ENCODE peak calls at places on chromosomes 13 and 19, in four cellular contexts. S is IMR-90, F is K562, A is GM12878. W is an unnamed sample.

GRCh38 chr19:10363789-10364281 is 16.5 kb downstream of the TYK2 start:
- DNase-seq in F (no peak), A (no peak), S (no peak), W (no peak)

GRCh38 chr13:75861786-75862185 is 225.7 kb downstream of the LMO7 start:
- DNase-seq in S (peak), A (no peak), F (no peak), W (no peak)

GRCh38 chr13:67635754-67636153 is 405.6 kb upstream of the PCDH9 start:
- DNase-seq in F (no peak), A (no peak), S (peak), W (no peak)

GRCh38 chr19:41910992-41911888 is 17.0 kb downstream of the ERFL start:
- DNase-seq in S (no peak), F (no peak), A (no peak), W (no peak)

GRCh38 chr13:44058067-44058466 is 178.4 kb downstream of the LACC1 start:
- DNase-seq in S (no peak), A (no peak), F (no peak), W (no peak)

GRCh38 chr19:4712771-4713170 is 10.9 kb downstream of the DPP9 start:
- DNase-seq in A (no peak), F (no peak), S (no peak), W (no peak)

GRCh38 chr13:110379905-110380341 is 72.8 kb downstream of the COL4A2 start:
- DNase-seq in S (peak), F (no peak), A (no peak), W (peak)

GRCh38 chr19:708154-709141 is at the start of gene PALM:
- DNase-seq in F (peak), A (no peak), S (no peak), W (no peak)

GRCh38 chr13:51212808-51213728 is 9.1 kb upstream of the FAM124A start:
- DNase-seq in A (no peak), F (no peak), S (no peak), W (no peak)

GRCh38 chr19:49338691-49339363 is 3.6 kb downstream of the CD37 start:
- DNase-seq in S (no peak), A (no peak), F (peak), W (peak)

GRCh38 chr19:30314056-30314804 is 58.0 kb upstream of the ZNF536 start:
- DNase-seq in S (no peak), A (no peak), F (no peak), W (no peak)

GRCh38 chr13:77386880-77387606 is 60.1 kb upstream of the MYCBP2 start:
- DNase-seq in S (peak), A (no peak), F (no peak), W (peak)

GRCh38 chr13:41916173-41916954 is 44.5 kb downstream of the VWA8 start:
- DNase-seq in A (peak), F (peak), S (peak), W (no peak)

GRCh38 chr19:49520705-49521319 is 7.0 kb upstream of the RCN3 start:
- DNase-seq in A (no peak), S (no peak), F (no peak), W (no peak)

GRCh38 chr13:50914848-50915247 is 5.3 kb downstream of the RNASEH2B start:
- DNase-seq in A (no peak), F (no peak), S (peak), W (no peak)

GRCh38 chr13:113736258-113736731 is 22.7 kb upstream of the TMEM255B start:
- DNase-seq in A (no peak), S (no peak), F (no peak), W (no peak)

GRCh38 chr13:101140087-101140770 is 276.1 kb downstream of the NALCN start:
- DNase-seq in F (no peak), A (no peak), S (no peak), W (no peak)

GRCh38 chr19:56837892-56838679 is 2.4 kb downstream of the PEG3 start:
- DNase-seq in A (no peak), S (no peak), F (no peak), W (no peak)

GRCh38 chr13:114105351-114106225 is 26.8 kb downstream of the RASA3 start:
- DNase-seq in S (no peak), F (no peak), A (no peak), W (no peak)

GRCh38 chr19:55066107-55066709 is 3.3 kb upstream of the RDH13 start:
- DNase-seq in A (no peak), S (no peak), F (no peak), W (no peak)

GRCh38 chr13:102868366-102868936 is 22.6 kb downstream of the ERCC5 start:
- DNase-seq in A (no peak), S (peak), F (no peak), W (no peak)

GRCh38 chr13:32170841-32171240 is 139.3 kb downstream of the FRY start:
- DNase-seq in A (no peak), S (no peak), F (no peak), W (no peak)

GRCh38 chr13:95474992-95475391 is 77.5 kb upstream of the CLDN10 start:
- DNase-seq in F (no peak), A (no peak), S (no peak), W (no peak)

GRCh38 chr13:45156565-45157361 is 36.5 kb downstream of the GTF2F2 start:
- DNase-seq in A (no peak), S (peak), F (no peak), W (no peak)

GRCh38 chr13:97224544-97225324 is 2.6 kb downstream of the MBNL2 start:
- DNase-seq in A (no peak), S (peak), F (no peak), W (no peak)

GRCh38 chr19:32201661-32202060 is 143.7 kb upstream of the ZNF507 start:
- DNase-seq in F (no peak), A (no peak), S (no peak), W (no peak)

GRCh38 chr19:50330365-50331078 is 1.3 kb upstream of the KCNC3 start:
- DNase-seq in S (peak), F (peak), A (no peak), W (peak)

GRCh38 chr13:50783066-50783465 is 60.4 kb downstream of the DLEU7 start:
- DNase-seq in F (no peak), A (no peak), S (no peak), W (no peak)

GRCh38 chr13:26785845-26786630 is 25.5 kb upstream of the GPR12 start:
- DNase-seq in F (no peak), A (no peak), S (no peak), W (no peak)

GRCh38 chr13:101576452-101576851 is 124.0 kb downstream of the ITGBL1 start:
- DNase-seq in A (no peak), S (peak), F (no peak), W (peak)

GRCh38 chr19:35828694-35829301 is 16.2 kb upstream of the PRODH2 start:
- DNase-seq in F (peak), S (peak), A (no peak), W (peak)

GRCh38 chr13:37775871-37776270 is 93.7 kb downstream of the TRPC4 start:
- DNase-seq in A (no peak), S (peak), F (no peak), W (no peak)

GRCh38 chr13:38686635-38687245 is at the start of gene FREM2:
- DNase-seq in A (no peak), S (no peak), F (no peak), W (peak)

GRCh38 chr13:46550822-46551221 is 2.1 kb upstream of the LRCH1 start:
- DNase-seq in F (no peak), A (no peak), S (no peak), W (no peak)

GRCh38 chr19:29843180-29844051 is 31.6 kb downstream of the CCNE1 start:
- DNase-seq in F (no peak), A (no peak), S (no peak), W (no peak)

GRCh38 chr13:38879278-38879677 is 111.4 kb downstream of the STOML3 start:
- DNase-seq in S (no peak), F (no peak), A (no peak), W (no peak)

GRCh38 chr19:29326351-29326750 is 113.4 kb upstream of the UQCRFS1 start:
- DNase-seq in S (no peak), A (no peak), F (peak), W (no peak)

GRCh38 chr19:45008554-45008953 is 7.3 kb downstream of the RELB start:
- DNase-seq in F (no peak), S (no peak), A (no peak), W (no peak)

GRCh38 chr13:26179344-26179743 is 42.8 kb downstream of the RNF6 start:
- DNase-seq in S (no peak), A (no peak), F (no peak), W (no peak)

GRCh38 chr19:40829205-40829604 is 21.0 kb downstream of the CYP2A6 start:
- DNase-seq in F (no peak), S (no peak), A (no peak), W (no peak)

GRCh38 chr19:40831502-40832430 is 18.5 kb downstream of the CYP2A6 start:
- DNase-seq in A (no peak), F (no peak), S (peak), W (peak)

GRCh38 chr19:40822161-40822560 is 23.2 kb downstream of the EGLN2 start:
- DNase-seq in S (no peak), F (no peak), A (no peak), W (no peak)

DNA sequence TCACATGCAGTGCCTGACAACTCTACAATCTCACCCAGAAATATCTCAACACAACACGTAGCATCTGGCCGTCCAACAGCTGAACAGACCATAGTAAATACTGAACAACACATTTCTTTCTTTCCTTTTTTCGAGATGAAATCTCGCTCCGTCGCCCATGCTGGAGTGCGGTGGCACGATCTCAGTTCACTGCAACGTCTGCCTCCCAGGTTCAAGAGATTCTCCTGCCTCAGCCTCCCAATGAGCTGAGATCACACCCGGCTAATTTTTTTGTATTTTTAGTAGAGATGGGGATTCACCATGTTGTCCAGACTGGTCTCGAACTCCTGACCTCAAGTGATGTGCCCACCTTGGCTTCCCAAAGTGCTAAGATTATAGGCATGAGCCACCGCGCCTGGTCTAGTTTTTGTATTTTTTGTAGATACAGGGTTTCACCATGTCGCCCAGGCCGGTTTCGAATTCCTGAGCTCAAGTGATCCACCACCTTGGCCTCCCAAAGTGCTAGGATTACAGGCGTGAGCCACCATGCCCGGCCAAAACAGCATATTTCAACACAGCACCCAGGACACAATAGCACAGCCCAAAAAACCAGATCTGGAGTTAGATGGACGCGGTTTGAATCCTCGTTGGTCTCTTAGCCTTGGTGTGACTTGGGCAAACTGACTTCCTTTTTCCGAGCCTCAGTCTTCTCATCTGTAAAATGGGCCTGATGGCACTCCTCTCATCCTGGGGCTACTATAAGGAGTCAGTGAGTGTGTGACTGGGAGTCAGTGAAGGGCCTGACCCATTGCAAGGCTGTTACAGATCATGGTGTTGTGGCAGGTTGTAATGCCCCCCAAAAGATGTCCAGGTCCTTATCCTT is 22.6 kb downstream of the CYP2A6 start:
- DNase-seq in S (no peak), A (no peak), F (no peak), W (no peak)
- TF ChIP-seq ELK1 in S (no peak), A (no peak), F (no peak), W (no peak)

GRCh38 chr19:58555920-58556632 is 1.2 kb upstream of the CHMP2A start:
- DNase-seq in A (no peak), S (no peak), F (no peak), W (no peak)
- TF ChIP-seq ELK1 in A (no peak), S (no peak), F (no peak), W (no peak)

DNA sequence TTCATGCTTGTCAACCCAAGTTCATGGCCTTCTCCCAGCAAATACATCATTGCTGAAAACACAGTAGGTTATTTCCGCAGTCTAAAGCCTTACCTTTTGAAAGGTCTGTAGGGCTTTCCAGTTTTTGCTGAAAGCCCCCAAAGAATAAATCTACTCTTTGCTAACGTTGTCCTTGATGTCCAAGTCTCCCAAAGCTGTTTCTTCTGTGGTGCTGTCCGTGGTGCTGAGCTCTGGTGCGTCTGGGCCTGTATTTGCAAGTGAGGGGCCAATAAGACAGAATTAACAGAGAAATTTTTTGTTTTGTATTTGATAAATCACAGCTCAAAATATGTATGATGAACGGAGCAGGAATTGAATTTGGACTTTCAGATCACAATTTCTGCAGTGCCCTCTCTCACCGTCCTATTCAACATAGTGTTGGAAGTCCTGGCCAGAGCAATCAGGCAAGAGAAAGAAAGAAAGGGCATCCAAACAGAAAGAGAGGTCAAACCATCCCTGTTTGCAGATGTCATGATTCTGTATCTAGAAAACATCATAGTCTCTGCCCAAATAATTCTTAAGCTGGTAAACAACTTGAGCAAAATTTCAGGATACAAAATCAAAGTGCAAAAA is 9.8 kb upstream of the LGALS16 start:
- DNase-seq in F (no peak), S (peak), A (no peak), W (no peak)
- TF ChIP-seq ELK1 in F (no peak), S (no peak), A (no peak), W (no peak)

GRCh38 chr19:34676697-34677385 is at the start of gene SCGB2B2:
- DNase-seq in A (peak), F (no peak), S (no peak), W (no peak)
- TF ChIP-seq ELK1 in A (no peak), F (no peak), S (no peak), W (no peak)

GRCh38 chr19:15251010-15251748 is 18.9 kb upstream of the EPHX3 start:
- DNase-seq in S (peak), A (no peak), F (no peak), W (no peak)
- TF ChIP-seq ELK1 in S (no peak), A (no peak), F (no peak), W (no peak)

GRCh38 chr19:6167115-6167514 is 31.6 kb downstream of the ACSBG2 start:
- DNase-seq in S (no peak), F (no peak), A (no peak), W (no peak)

GRCh38 chr19:6161271-6161850 is 25.9 kb downstream of the ACSBG2 start:
- DNase-seq in F (peak), S (no peak), A (peak), W (peak)

DNA sequence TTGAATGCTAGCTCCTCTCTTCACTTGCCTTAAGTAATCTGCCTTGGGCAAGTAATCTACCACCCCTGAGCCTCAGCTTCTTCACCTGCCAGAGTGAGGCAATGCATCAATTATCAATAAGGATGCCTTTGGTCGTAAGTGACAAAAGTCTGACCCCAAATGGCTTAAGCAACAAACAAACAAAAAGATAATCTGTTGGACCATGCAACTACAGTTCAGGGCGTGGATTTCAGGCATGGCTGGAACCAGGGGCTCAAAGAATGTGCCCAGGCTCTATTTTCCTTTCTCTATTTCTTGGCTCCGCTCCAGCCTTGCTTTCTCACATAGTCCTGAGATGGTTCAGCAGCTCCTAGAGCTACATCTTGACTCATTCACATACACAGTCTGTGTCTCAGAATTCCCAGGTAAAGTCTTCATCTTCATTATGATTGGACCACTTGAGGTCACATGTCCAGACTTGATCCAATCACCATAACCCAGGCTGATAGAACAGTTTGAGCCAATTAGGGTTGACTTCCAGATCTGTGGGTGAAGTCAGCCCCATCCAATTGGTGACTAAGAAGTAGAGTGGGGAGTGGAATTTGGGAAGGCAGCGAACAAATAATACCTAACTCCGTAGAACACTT is 29.6 kb downstream of the ACSBG2 start:
- DNase-seq in S (no peak), F (peak), A (no peak), W (no peak)
- TF ChIP-seq ELK1 in S (no peak), F (no peak), A (no peak), W (no peak)

W was measured in A549.